ENCODE peak calls at places on chromosome 14, in six cellular contexts. One of them, this sample, is unnamed.

GRCh38 chr14:41986726-41987125 is 380.1 kb downstream of the LRFN5 start:
- DNase-seq in GM12878: no peak
- DNase-seq in K562: no peak
- DNase-seq in HepG2: no peak
- DNase-seq in H1: no peak
- DNase-seq in HCT116: peak
- DNase-seq in this sample: no peak

GRCh38 chr14:99378782-99379214 is 101.9 kb downstream of the SETD3 start:
- DNase-seq in GM12878: no peak
- DNase-seq in K562: peak
- DNase-seq in HepG2: no peak
- DNase-seq in H1: no peak
- DNase-seq in HCT116: peak
- DNase-seq in this sample: no peak

GRCh38 chr14:96564389-96564788 is 62.2 kb downstream of the PAPOLA start:
- DNase-seq in GM12878: no peak
- DNase-seq in K562: no peak
- DNase-seq in HepG2: no peak
- DNase-seq in H1: no peak
- DNase-seq in HCT116: no peak
- DNase-seq in this sample: no peak

GRCh38 chr14:69059658-69060648 is 80.9 kb upstream of the ACTN1 start:
- DNase-seq in GM12878: no peak
- DNase-seq in K562: no peak
- DNase-seq in HepG2: no peak
- DNase-seq in H1: no peak
- DNase-seq in HCT116: no peak
- DNase-seq in this sample: peak

GRCh38 chr14:92362781-92363235 is 39.8 kb downstream of the SLC24A4 start:
- DNase-seq in GM12878: no peak
- DNase-seq in K562: no peak
- DNase-seq in HepG2: no peak
- DNase-seq in H1: no peak
- DNase-seq in HCT116: no peak
- DNase-seq in this sample: no peak

GRCh38 chr14:99571303-99571986 is 32.6 kb downstream of the CCDC85C start:
- DNase-seq in GM12878: no peak
- DNase-seq in K562: no peak
- DNase-seq in HepG2: no peak
- DNase-seq in H1: no peak
- DNase-seq in HCT116: no peak
- DNase-seq in this sample: no peak

GRCh38 chr14:31320922-31321779 is 99.2 kb downstream of the HEATR5A start:
- DNase-seq in GM12878: no peak
- DNase-seq in K562: no peak
- DNase-seq in HepG2: no peak
- DNase-seq in H1: no peak
- DNase-seq in HCT116: no peak
- DNase-seq in this sample: no peak

GRCh38 chr14:79571361-79571760 is 639.9 kb downstream of the DIO2 start:
- DNase-seq in GM12878: no peak
- DNase-seq in K562: no peak
- DNase-seq in HepG2: peak
- DNase-seq in H1: no peak
- DNase-seq in HCT116: no peak
- DNase-seq in this sample: no peak

GRCh38 chr14:92470215-92470614 is 43.4 kb upstream of the RIN3 start:
- DNase-seq in GM12878: no peak
- DNase-seq in K562: no peak
- DNase-seq in HepG2: no peak
- DNase-seq in H1: no peak
- DNase-seq in HCT116: no peak
- DNase-seq in this sample: no peak

GRCh38 chr14:61376314-61376713 is 54.9 kb downstream of the PRKCH start:
- DNase-seq in GM12878: no peak
- DNase-seq in K562: no peak
- DNase-seq in HepG2: no peak
- DNase-seq in H1: no peak
- DNase-seq in HCT116: no peak
- DNase-seq in this sample: no peak

GRCh38 chr14:68397827-68398226 is 395.0 kb downstream of the ZFP36L1 start:
- DNase-seq in GM12878: no peak
- DNase-seq in K562: no peak
- DNase-seq in HepG2: no peak
- DNase-seq in H1: no peak
- DNase-seq in HCT116: no peak
- DNase-seq in this sample: peak

GRCh38 chr14:33307691-33308369 is 369.2 kb downstream of the NPAS3 start:
- DNase-seq in GM12878: no peak
- DNase-seq in K562: no peak
- DNase-seq in HepG2: no peak
- DNase-seq in H1: no peak
- DNase-seq in HCT116: no peak
- DNase-seq in this sample: peak

GRCh38 chr14:29054119-29054518 is 287.5 kb downstream of the FOXG1 start:
- DNase-seq in GM12878: no peak
- DNase-seq in K562: no peak
- DNase-seq in HepG2: no peak
- DNase-seq in H1: no peak
- DNase-seq in HCT116: no peak
- DNase-seq in this sample: no peak

GRCh38 chr14:61659582-61659981 is 35.7 kb upstream of the HIF1A start:
- DNase-seq in GM12878: no peak
- DNase-seq in K562: no peak
- DNase-seq in HepG2: no peak
- DNase-seq in H1: no peak
- DNase-seq in HCT116: no peak
- DNase-seq in this sample: no peak

GRCh38 chr14:85195872-85196477 is 334.0 kb upstream of the FLRT2 start:
- DNase-seq in GM12878: no peak
- DNase-seq in K562: no peak
- DNase-seq in HepG2: no peak
- DNase-seq in H1: no peak
- DNase-seq in HCT116: no peak
- DNase-seq in this sample: peak

GRCh38 chr14:91354979-91355685 is 62.5 kb downstream of the CCDC88C start:
- DNase-seq in GM12878: no peak
- DNase-seq in K562: peak
- DNase-seq in HepG2: no peak
- DNase-seq in H1: peak
- DNase-seq in HCT116: no peak
- DNase-seq in this sample: no peak

GRCh38 chr14:26820101-26820500 is 222.3 kb upstream of the NOVA1 start:
- DNase-seq in GM12878: no peak
- DNase-seq in K562: no peak
- DNase-seq in HepG2: no peak
- DNase-seq in H1: no peak
- DNase-seq in HCT116: no peak
- DNase-seq in this sample: no peak

GRCh38 chr14:69685716-69686115 is 74.3 kb downstream of the SUSD6 start:
- DNase-seq in GM12878: no peak
- DNase-seq in K562: no peak
- DNase-seq in HepG2: peak
- DNase-seq in H1: no peak
- DNase-seq in HCT116: no peak
- DNase-seq in this sample: no peak

GRCh38 chr14:50943943-50944646 is at the start of gene PYGL:
- DNase-seq in GM12878: no peak
- DNase-seq in K562: peak
- DNase-seq in HepG2: peak
- DNase-seq in H1: no peak
- DNase-seq in HCT116: peak
- DNase-seq in this sample: peak

GRCh38 chr14:85535916-85536834 is 6.2 kb downstream of the FLRT2 start:
- DNase-seq in GM12878: no peak
- DNase-seq in K562: no peak
- DNase-seq in HepG2: peak
- DNase-seq in H1: no peak
- DNase-seq in HCT116: no peak
- DNase-seq in this sample: peak

GRCh38 chr14:77580964-77581505 is 35.4 kb downstream of the SPTLC2 start:
- DNase-seq in GM12878: peak
- DNase-seq in K562: no peak
- DNase-seq in HepG2: no peak
- DNase-seq in H1: no peak
- DNase-seq in HCT116: no peak
- DNase-seq in this sample: peak

GRCh38 chr14:79530555-79530954 is 680.7 kb downstream of the DIO2 start:
- DNase-seq in GM12878: no peak
- DNase-seq in K562: no peak
- DNase-seq in HepG2: no peak
- DNase-seq in H1: no peak
- DNase-seq in HCT116: no peak
- DNase-seq in this sample: no peak

GRCh38 chr14:49497725-49498348 is 88.3 kb downstream of the RPS29 start:
- DNase-seq in GM12878: peak
- DNase-seq in K562: peak
- DNase-seq in HepG2: peak
- DNase-seq in H1: no peak
- DNase-seq in HCT116: peak
- DNase-seq in this sample: peak

GRCh38 chr14:94129758-94130414 is 482 bp upstream of the IFI27L2 start:
- DNase-seq in GM12878: no peak
- DNase-seq in K562: peak
- DNase-seq in HepG2: no peak
- DNase-seq in H1: no peak
- DNase-seq in HCT116: peak
- DNase-seq in this sample: peak

GRCh38 chr14:94853920-94854319 is 84.0 kb upstream of the GSC start:
- DNase-seq in GM12878: no peak
- DNase-seq in K562: no peak
- DNase-seq in HepG2: no peak
- DNase-seq in H1: no peak
- DNase-seq in HCT116: no peak
- DNase-seq in this sample: no peak

GRCh38 chr14:96055753-96056508 is 16.8 kb downstream of the C14orf132 start:
- DNase-seq in GM12878: no peak
- DNase-seq in K562: no peak
- DNase-seq in HepG2: no peak
- DNase-seq in H1: no peak
- DNase-seq in HCT116: no peak
- DNase-seq in this sample: no peak

GRCh38 chr14:20723458-20723857 is 22.2 kb upstream of the EDDM3A start:
- DNase-seq in GM12878: no peak
- DNase-seq in K562: no peak
- DNase-seq in HepG2: no peak
- DNase-seq in H1: no peak
- DNase-seq in HCT116: no peak
- DNase-seq in this sample: no peak
- TF ChIP-seq EZH2 in GM12878: no peak
- TF ChIP-seq EZH2 in K562: no peak
- TF ChIP-seq EZH2 in HepG2: no peak
- TF ChIP-seq EZH2 in H1: no peak
- TF ChIP-seq EZH2 in HCT116: no peak
- TF ChIP-seq EZH2 in this sample: peak

GRCh38 chr14:23630687-23631086 is 5.5 kb upstream of the DHRS2 start:
- DNase-seq in GM12878: no peak
- DNase-seq in K562: no peak
- DNase-seq in HepG2: no peak
- DNase-seq in H1: no peak
- DNase-seq in HCT116: no peak
- DNase-seq in this sample: no peak
- H3K4me3 ChIP-seq in GM12878: no peak
- H3K4me3 ChIP-seq in K562: no peak
- H3K4me3 ChIP-seq in HepG2: no peak
- H3K4me3 ChIP-seq in H1: no peak
- H3K4me3 ChIP-seq in HCT116: no peak
- H3K4me3 ChIP-seq in this sample: no peak

GRCh38 chr14:43754838-43755237 is 752.2 kb downstream of the FSCB start:
- DNase-seq in GM12878: no peak
- DNase-seq in K562: no peak
- DNase-seq in HepG2: no peak
- DNase-seq in H1: peak
- DNase-seq in HCT116: no peak
- DNase-seq in this sample: no peak
- TF ChIP-seq MAX in GM12878: no peak
- TF ChIP-seq MAX in K562: no peak
- TF ChIP-seq MAX in HepG2: no peak
- TF ChIP-seq MAX in H1: no peak
- TF ChIP-seq MAX in HCT116: no peak
- TF ChIP-seq MAX in this sample: no peak

GRCh38 chr14:101048766-101049165 is 145.2 kb upstream of the RTL1 start:
- DNase-seq in GM12878: no peak
- DNase-seq in K562: no peak
- DNase-seq in HepG2: no peak
- DNase-seq in H1: no peak
- DNase-seq in HCT116: no peak
- DNase-seq in this sample: no peak

GRCh38 chr14:101049511-101049910 is 146.0 kb upstream of the RTL1 start:
- DNase-seq in GM12878: no peak
- DNase-seq in K562: no peak
- DNase-seq in HepG2: no peak
- DNase-seq in H1: no peak
- DNase-seq in HCT116: no peak
- DNase-seq in this sample: no peak

GRCh38 chr14:101046071-101046470 is 142.5 kb upstream of the RTL1 start:
- DNase-seq in GM12878: no peak
- DNase-seq in K562: no peak
- DNase-seq in HepG2: no peak
- DNase-seq in H1: no peak
- DNase-seq in HCT116: no peak
- DNase-seq in this sample: no peak

GRCh38 chr14:101045511-101045910 is 142.0 kb upstream of the RTL1 start:
- DNase-seq in GM12878: no peak
- DNase-seq in K562: no peak
- DNase-seq in HepG2: no peak
- DNase-seq in H1: no peak
- DNase-seq in HCT116: no peak
- DNase-seq in this sample: no peak

DNA sequence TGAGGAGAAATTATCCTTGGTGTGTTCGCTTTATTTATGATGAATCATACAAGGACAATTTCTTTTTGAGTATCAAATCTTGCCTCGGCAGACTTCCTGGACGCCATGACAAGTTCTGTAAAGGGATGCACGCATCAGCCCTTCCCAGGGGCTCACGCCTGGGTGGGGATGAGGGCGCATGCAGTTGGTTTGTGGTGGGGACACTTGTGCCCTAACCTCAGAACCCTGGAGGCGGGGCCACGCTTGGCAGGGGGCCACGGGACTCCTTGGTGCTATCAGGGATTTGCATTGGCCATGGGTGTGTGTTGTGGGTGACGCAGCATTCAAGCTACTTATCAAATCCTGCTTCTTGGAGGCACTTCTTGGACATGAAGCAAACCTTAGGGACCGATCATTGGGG is 143.8 kb upstream of the RTL1 start:
- DNase-seq in GM12878: no peak
- DNase-seq in K562: peak
- DNase-seq in HepG2: no peak
- DNase-seq in H1: no peak
- DNase-seq in HCT116: no peak
- DNase-seq in this sample: no peak
- TF ChIP-seq EZH2 in GM12878: no peak
- TF ChIP-seq EZH2 in K562: no peak
- TF ChIP-seq EZH2 in HepG2: no peak
- TF ChIP-seq EZH2 in H1: no peak
- TF ChIP-seq EZH2 in HCT116: no peak
- TF ChIP-seq EZH2 in this sample: no peak